ENCODE peak calls at places on chromosomes 3 and 15, in four cellular contexts. V is tibial nerve, D is ovary, Z is A549. P is an unnamed sample.

GRCh38 chr3:111807826-111808225 is 51.2 kb upstream of the PHLDB2 start:
- DNase-seq in Z (no peak), V (no peak), D (no peak), P (no peak)

GRCh38 chr3:49674491-49674983 is 386 bp downstream of the APEH start:
- DNase-seq in D (no peak), V (no peak), Z (no peak), P (no peak)

GRCh38 chr3:124942613-124943012 is 8.1 kb upstream of the MUC13 start:
- DNase-seq in V (no peak), Z (no peak), D (no peak), P (no peak)

GRCh38 chr3:14852721-14853120 is 34.0 kb downstream of the FGD5 start:
- DNase-seq in V (no peak), D (no peak), Z (no peak), P (no peak)

GRCh38 chr3:72031581-72031980 is 246.6 kb upstream of the PROK2 start:
- DNase-seq in D (no peak), V (peak), Z (no peak), P (no peak)

GRCh38 chr15:30923429-30923828 is 19.7 kb downstream of the FAN1 start:
- DNase-seq in Z (no peak), D (no peak), V (no peak), P (peak)

GRCh38 chr3:177977381-177978158 is 558.7 kb upstream of the KCNMB2 start:
- DNase-seq in V (no peak), D (no peak), Z (peak), P (no peak)

GRCh38 chr3:131283862-131284261 is 97.7 kb upstream of the NUDT16 start:
- DNase-seq in Z (no peak), V (no peak), D (no peak), P (no peak)

GRCh38 chr3:46970391-46971091 is 6.0 kb downstream of the CCDC12 start:
- DNase-seq in D (no peak), V (no peak), Z (peak), P (peak)

GRCh38 chr3:98541695-98542094 is 9.9 kb downstream of the GPR15 start:
- DNase-seq in V (no peak), Z (no peak), D (no peak), P (no peak)

GRCh38 chr3:118641608-118642007 is 393.0 kb downstream of the IGSF11 start:
- DNase-seq in V (no peak), D (no peak), Z (peak), P (no peak)

GRCh38 chr3:118987466-118987865 is 47.2 kb downstream of the IGSF11 start:
- DNase-seq in V (peak), D (peak), Z (no peak), P (peak)

GRCh38 chr15:87267798-87268197 is 988.7 kb downstream of the NTRK3 start:
- DNase-seq in D (no peak), Z (no peak), V (no peak), P (no peak)

GRCh38 chr3:186317478-186317877 is 44.6 kb downstream of the DGKG start:
- DNase-seq in D (no peak), V (no peak), Z (no peak), P (no peak)

GRCh38 chr3:197226179-197226578 is 72.2 kb downstream of the DLG1 start:
- DNase-seq in Z (no peak), D (no peak), V (no peak), P (no peak)
- H3K4me3 ChIP-seq in Z (no peak), D (no peak), V (no peak), P (no peak)

GRCh38 chr3:78013653-78014052 is 973.8 kb downstream of the ROBO2 start:
- DNase-seq in Z (no peak), V (no peak), D (no peak), P (no peak)
- TF ChIP-seq EP300 in Z (no peak), V (no peak), D (no peak), P (no peak)

GRCh38 chr3:136994772-136995516 is 37.2 kb downstream of the IL20RB start:
- DNase-seq in D (peak), V (peak), Z (peak), P (peak)
- H3K4me3 ChIP-seq in D (no peak), V (no peak), Z (no peak), P (no peak)

GRCh38 chr3:55440406-55440708 is 46.7 kb downstream of the WNT5A start:
- DNase-seq in D (no peak), Z (no peak), V (no peak), P (no peak)
- TF ChIP-seq EP300 in D (no peak), Z (no peak), V (no peak), P (no peak)